ENCODE peak calls at places on chromosomes 11 and 22, in ten cellular contexts. A is C1 segment of cervical spinal cord; Q is NCI-H2081; K is LoVo; B is stimulated activated CD4-positive, alpha-beta T cell treated with anti-CD3 and anti-CD28 coated beads, Interleukin-1b, Interleukin-23, amount 100 ng/mL, for 4 hours; G is astrocyte of the cerebellum; T is ovary; F is psoas muscle; R is pons; Z is iris pigment epithelial cell. J is an unnamed sample.

GRCh38 chr11:44309483-44310197 is at the start of gene ALX4:
- DNase-seq in F (no peak), T (no peak), R (no peak), K (no peak), G (no peak), Q (peak), A (no peak), Z (peak), B (no peak), J (no peak)

GRCh38 chr11:77091146-77091940 is 11.3 kb upstream of the OMP start:
- DNase-seq in A (peak), Z (peak), T (peak), G (peak), R (peak), F (peak), B (peak), K (peak), Q (peak), J (peak)

GRCh38 chr11:118136341-118136740 is 16.3 kb downstream of the SCN4B start:
- DNase-seq in G (no peak), A (no peak), T (no peak), K (no peak), R (no peak), F (no peak), Q (no peak), Z (no peak), B (no peak), J (no peak)

GRCh38 chr22:32531228-32531627 is 56.6 kb downstream of the FBXO7 start:
- DNase-seq in A (no peak), T (no peak), Z (no peak), B (no peak), G (no peak), Q (no peak), R (no peak), F (peak), K (no peak), J (no peak)

GRCh38 chr11:76700177-76701100 is 29.9 kb upstream of the LRRC32 start:
- DNase-seq in B (no peak), T (no peak), K (no peak), G (peak), F (peak), Q (no peak), A (no peak), R (no peak), Z (peak), J (peak)

GRCh38 chr22:38345782-38346181 is 28.5 kb upstream of the CSNK1E start:
- DNase-seq in F (no peak), G (no peak), A (no peak), R (no peak), T (peak), Q (no peak), Z (no peak), K (no peak), B (no peak), J (no peak)

GRCh38 chr11:108666373-108666772 is 1.5 kb downstream of the DDX10 start:
- DNase-seq in T (no peak), F (no peak), R (no peak), Q (no peak), A (no peak), B (no peak), Z (peak), G (no peak), K (no peak), J (no peak)

GRCh38 chr11:58531865-58532341 is 24.0 kb upstream of the OR5B21 start:
- DNase-seq in R (no peak), K (no peak), B (no peak), F (no peak), Q (no peak), A (no peak), G (no peak), T (no peak), Z (no peak), J (no peak)

GRCh38 chr11:1931791-1932480 is 12.4 kb downstream of the TNNT3 start:
- DNase-seq in B (no peak), R (no peak), F (no peak), Z (no peak), G (no peak), Q (no peak), K (no peak), T (no peak), A (no peak), J (no peak)

GRCh38 chr11:33692013-33692504 is 8.6 kb downstream of the C11orf91 start:
- DNase-seq in B (no peak), R (peak), K (peak), A (peak), F (peak), Z (peak), Q (peak), G (peak), T (peak), J (peak)